ENCODE peak calls at places on chromosomes 11 and 22, in four cellular contexts. One of them, this sample, is unnamed.

GRCh38 chr11:57546869-57547518 is 9.6 kb downstream of the SMTNL1 start:
- DNase-seq in upper lobe of right lung: peak; percentile 20
- DNase-seq in IMR-90: peak; percentile 72
- DNase-seq in psoas muscle: no peak
- DNase-seq in this sample: no peak

GRCh38 chr11:9438611-9439010 is 22.2 kb upstream of the ZNF143 start:
- DNase-seq in IMR-90: peak; percentile 4
- DNase-seq in psoas muscle: no peak
- DNase-seq in upper lobe of right lung: no peak
- DNase-seq in this sample: no peak

GRCh38 chr22:41914611-41915034 is 251 bp downstream of the SHISA8 start:
- DNase-seq in IMR-90: no peak
- DNase-seq in upper lobe of right lung: no peak
- DNase-seq in psoas muscle: no peak
- DNase-seq in this sample: no peak

GRCh38 chr11:85806016-85806415 is 4.9 kb downstream of the SYTL2 start:
- DNase-seq in psoas muscle: no peak
- DNase-seq in upper lobe of right lung: no peak
- DNase-seq in IMR-90: no peak
- DNase-seq in this sample: no peak

GRCh38 chr11:110367571-110367970 is 62.2 kb upstream of the FDX1 start:
- DNase-seq in IMR-90: no peak
- DNase-seq in psoas muscle: no peak
- DNase-seq in upper lobe of right lung: no peak
- DNase-seq in this sample: no peak

GRCh38 chr11:47131136-47131535 is 45.5 kb downstream of the ARFGAP2 start:
- DNase-seq in upper lobe of right lung: no peak
- DNase-seq in psoas muscle: no peak
- DNase-seq in IMR-90: no peak
- DNase-seq in this sample: no peak

GRCh38 chr11:76659672-76660532 is 10.6 kb downstream of the LRRC32 start:
- DNase-seq in psoas muscle: no peak
- DNase-seq in upper lobe of right lung: peak; percentile 60
- DNase-seq in IMR-90: no peak
- DNase-seq in this sample: no peak

GRCh38 chr22:20015971-20016733 is 471 bp downstream of the ARVCF start:
- DNase-seq in psoas muscle: no peak
- DNase-seq in IMR-90: no peak
- DNase-seq in upper lobe of right lung: peak; percentile 80
- DNase-seq in this sample: no peak

GRCh38 chr22:47452184-47452583 is 689.7 kb downstream of the TBC1D22A start:
- DNase-seq in psoas muscle: no peak
- DNase-seq in IMR-90: no peak
- DNase-seq in upper lobe of right lung: no peak
- DNase-seq in this sample: no peak

GRCh38 chr11:19079643-19080440 is 19.3 kb upstream of the MRGPRX2 start:
- DNase-seq in psoas muscle: no peak
- DNase-seq in IMR-90: peak; percentile 68
- DNase-seq in upper lobe of right lung: no peak
- DNase-seq in this sample: peak; percentile 39

DNA sequence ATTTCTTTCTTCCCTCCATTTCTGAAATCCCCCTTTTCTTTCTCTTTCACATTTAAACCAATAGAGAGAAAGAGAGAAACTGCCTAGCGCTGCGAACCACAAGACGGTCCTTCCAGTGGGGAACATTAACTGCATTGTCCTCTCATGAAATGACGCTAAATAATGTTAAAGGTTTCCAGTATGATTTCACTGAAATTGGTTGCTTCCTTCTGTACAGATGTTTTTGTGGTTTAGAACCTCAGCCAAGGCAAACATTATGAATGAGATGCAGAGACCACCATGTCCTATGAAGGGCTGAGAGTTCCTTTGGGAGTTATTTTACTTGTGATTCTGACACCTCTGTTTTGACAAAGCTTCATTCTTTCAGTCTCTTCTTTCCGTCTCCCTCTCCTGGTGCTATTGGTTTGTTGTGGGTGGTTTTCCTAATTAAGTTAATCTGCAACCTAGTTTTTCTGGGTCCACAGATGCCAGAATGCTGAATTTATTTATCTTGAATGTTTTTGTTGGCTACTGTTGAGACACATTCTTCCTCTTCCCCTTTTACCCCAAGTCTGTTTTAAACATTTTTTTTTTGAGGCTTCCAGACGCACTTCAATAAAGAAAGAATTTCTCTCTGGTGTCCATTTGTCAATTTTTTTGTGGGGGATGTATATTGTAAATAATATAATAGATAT is 52.0 kb downstream of the ZBTB16 start:
- DNase-seq in psoas muscle: no peak
- DNase-seq in upper lobe of right lung: no peak
- DNase-seq in IMR-90: no peak
- DNase-seq in this sample: no peak
- H3K4me1 ChIP-seq in psoas muscle: peaks cover 98% of the 10 kb centered on the region
- H3K4me1 ChIP-seq in upper lobe of right lung: peaks cover 82% of the 10 kb centered on the region
- H3K4me1 ChIP-seq in IMR-90: no peaks in the 10 kb centered on the region
- H3K4me1 ChIP-seq in this sample: peaks cover 99% of the 10 kb centered on the region

GRCh38 chr11:104011031-104011430 is 25.4 kb upstream of the DDI1 start:
- DNase-seq in IMR-90: peak; percentile 31
- DNase-seq in psoas muscle: no peak
- DNase-seq in upper lobe of right lung: no peak
- DNase-seq in this sample: no peak
- H3K4me1 ChIP-seq in IMR-90: no peaks in the 10 kb centered on the region
- H3K4me1 ChIP-seq in psoas muscle: no peaks in the 10 kb centered on the region
- H3K4me1 ChIP-seq in upper lobe of right lung: no peaks in the 10 kb centered on the region
- H3K4me1 ChIP-seq in this sample: peaks cover 6% of the 10 kb centered on the region

DNA sequence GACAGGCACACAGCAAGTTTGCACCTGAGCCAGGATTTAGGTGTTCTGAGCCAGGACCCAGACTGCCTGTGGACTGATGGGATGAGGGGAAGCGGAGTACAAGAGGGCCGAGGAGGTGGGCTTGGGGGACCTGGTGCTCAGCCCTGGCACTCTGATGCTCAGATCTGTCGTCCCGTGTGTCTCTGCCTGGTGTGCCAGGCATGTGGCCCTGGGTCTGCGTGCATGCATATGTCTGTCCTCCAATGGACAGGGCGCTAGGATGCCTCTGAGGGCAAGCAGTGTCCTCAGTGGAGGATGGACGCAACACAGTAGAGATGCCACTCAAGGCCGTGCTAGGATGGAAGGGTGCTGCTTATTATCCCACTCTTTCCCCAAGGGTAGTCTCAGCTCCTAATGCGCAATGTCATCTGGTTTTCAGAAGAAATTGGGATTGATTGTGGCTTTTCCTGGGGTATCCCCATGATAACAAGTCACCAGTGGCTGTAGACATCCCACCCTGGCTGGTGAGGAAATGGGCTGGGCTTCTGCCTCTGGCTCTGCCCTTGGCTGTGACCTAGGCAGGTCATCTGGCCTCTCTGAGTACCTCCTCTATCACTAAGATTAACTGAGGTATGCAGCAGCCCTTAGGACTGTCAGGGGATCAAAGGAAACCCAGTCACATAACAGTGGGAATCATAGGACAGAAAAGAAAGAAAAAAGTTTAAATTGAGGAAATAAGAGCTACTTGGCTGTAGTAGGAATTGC is 35.7 kb upstream of the SUSD2 start:
- DNase-seq in upper lobe of right lung: no peak
- DNase-seq in psoas muscle: no peak
- DNase-seq in IMR-90: no peak
- DNase-seq in this sample: no peak
- H3K4me1 ChIP-seq in upper lobe of right lung: peaks cover 73% of the 10 kb centered on the region
- H3K4me1 ChIP-seq in psoas muscle: peaks cover 31% of the 10 kb centered on the region
- H3K4me1 ChIP-seq in IMR-90: peaks cover 56% of the 10 kb centered on the region
- H3K4me1 ChIP-seq in this sample: peaks cover 58% of the 10 kb centered on the region

GRCh38 chr11:43268786-43269185 is 43.0 kb upstream of the API5 start:
- DNase-seq in upper lobe of right lung: no peak
- DNase-seq in psoas muscle: no peak
- DNase-seq in IMR-90: no peak
- DNase-seq in this sample: no peak
- H3K4me1 ChIP-seq in upper lobe of right lung: no peaks in the 10 kb centered on the region
- H3K4me1 ChIP-seq in psoas muscle: no peaks in the 10 kb centered on the region
- H3K4me1 ChIP-seq in IMR-90: no peaks in the 10 kb centered on the region
- H3K4me1 ChIP-seq in this sample: peaks cover 5% of the 10 kb centered on the region

This sample was measured in body of pancreas.